ENCODE peak calls at places on chromosomes 13 and 19, in four cellular contexts. One of them, this sample, is unnamed.

GRCh38 chr19:51091895-51092873 is 9.5 kb upstream of the KLK14 start:
- DNase-seq in stimulated activated CD4-positive, alpha-beta T cell treated with anti-CD3 and anti-CD28 coated beads, Interleukin-12 subunit alpha, Interleukin-12 subunit beta, amount 100 ng/mL, for 24 hours: no peak
- DNase-seq in GDM1: no peak
- DNase-seq in CD8-positive, alpha-beta memory T cell: no peak
- DNase-seq in this sample: no peak

GRCh38 chr19:49890349-49891311 is 6.1 kb downstream of the IL4I1 start:
- DNase-seq in stimulated activated CD4-positive, alpha-beta T cell treated with anti-CD3 and anti-CD28 coated beads, Interleukin-12 subunit alpha, Interleukin-12 subunit beta, amount 100 ng/mL, for 24 hours: peak
- DNase-seq in CD8-positive, alpha-beta memory T cell: no peak
- DNase-seq in GDM1: no peak
- DNase-seq in this sample: no peak

GRCh38 chr19:3785464-3785937 is 680 bp downstream of the MATK start:
- DNase-seq in stimulated activated CD4-positive, alpha-beta T cell treated with anti-CD3 and anti-CD28 coated beads, Interleukin-12 subunit alpha, Interleukin-12 subunit beta, amount 100 ng/mL, for 24 hours: peak
- DNase-seq in GDM1: no peak
- DNase-seq in CD8-positive, alpha-beta memory T cell: peak
- DNase-seq in this sample: no peak

GRCh38 chr13:23750383-23751121 is 138.6 kb downstream of the MIPEP start:
- DNase-seq in CD8-positive, alpha-beta memory T cell: no peak
- DNase-seq in GDM1: no peak
- DNase-seq in stimulated activated CD4-positive, alpha-beta T cell treated with anti-CD3 and anti-CD28 coated beads, Interleukin-12 subunit alpha, Interleukin-12 subunit beta, amount 100 ng/mL, for 24 hours: no peak
- DNase-seq in this sample: no peak

GRCh38 chr19:1469200-1469935 is 9.6 kb downstream of the C19orf25 start:
- DNase-seq in CD8-positive, alpha-beta memory T cell: no peak
- DNase-seq in GDM1: no peak
- DNase-seq in stimulated activated CD4-positive, alpha-beta T cell treated with anti-CD3 and anti-CD28 coated beads, Interleukin-12 subunit alpha, Interleukin-12 subunit beta, amount 100 ng/mL, for 24 hours: no peak
- DNase-seq in this sample: no peak

GRCh38 chr19:49442793-49443365 is 1.6 kb upstream of the SLC17A7 start:
- DNase-seq in stimulated activated CD4-positive, alpha-beta T cell treated with anti-CD3 and anti-CD28 coated beads, Interleukin-12 subunit alpha, Interleukin-12 subunit beta, amount 100 ng/mL, for 24 hours: peak
- DNase-seq in CD8-positive, alpha-beta memory T cell: no peak
- DNase-seq in GDM1: peak
- DNase-seq in this sample: no peak

GRCh38 chr13:77306458-77306857 is 20.4 kb downstream of the MYCBP2 start:
- DNase-seq in stimulated activated CD4-positive, alpha-beta T cell treated with anti-CD3 and anti-CD28 coated beads, Interleukin-12 subunit alpha, Interleukin-12 subunit beta, amount 100 ng/mL, for 24 hours: no peak
- DNase-seq in GDM1: no peak
- DNase-seq in CD8-positive, alpha-beta memory T cell: no peak
- DNase-seq in this sample: no peak

GRCh38 chr19:13598098-13598497 is 91.8 kb upstream of the CACNA1A start:
- DNase-seq in GDM1: no peak
- DNase-seq in stimulated activated CD4-positive, alpha-beta T cell treated with anti-CD3 and anti-CD28 coated beads, Interleukin-12 subunit alpha, Interleukin-12 subunit beta, amount 100 ng/mL, for 24 hours: no peak
- DNase-seq in CD8-positive, alpha-beta memory T cell: no peak
- DNase-seq in this sample: no peak

GRCh38 chr19:35461050-35461449 is 13.0 kb downstream of the FFAR2 start:
- DNase-seq in GDM1: no peak
- DNase-seq in CD8-positive, alpha-beta memory T cell: no peak
- DNase-seq in stimulated activated CD4-positive, alpha-beta T cell treated with anti-CD3 and anti-CD28 coated beads, Interleukin-12 subunit alpha, Interleukin-12 subunit beta, amount 100 ng/mL, for 24 hours: no peak
- DNase-seq in this sample: no peak

GRCh38 chr13:48319458-48320395 is 16.2 kb downstream of the RB1 start:
- DNase-seq in stimulated activated CD4-positive, alpha-beta T cell treated with anti-CD3 and anti-CD28 coated beads, Interleukin-12 subunit alpha, Interleukin-12 subunit beta, amount 100 ng/mL, for 24 hours: no peak
- DNase-seq in CD8-positive, alpha-beta memory T cell: peak
- DNase-seq in GDM1: no peak
- DNase-seq in this sample: no peak

GRCh38 chr13:102369303-102369702 is 32.5 kb downstream of the FGF14 start:
- DNase-seq in stimulated activated CD4-positive, alpha-beta T cell treated with anti-CD3 and anti-CD28 coated beads, Interleukin-12 subunit alpha, Interleukin-12 subunit beta, amount 100 ng/mL, for 24 hours: no peak
- DNase-seq in GDM1: no peak
- DNase-seq in CD8-positive, alpha-beta memory T cell: no peak
- DNase-seq in this sample: no peak

GRCh38 chr19:6590458-6591319 is at the start of gene CD70:
- DNase-seq in CD8-positive, alpha-beta memory T cell: peak
- DNase-seq in GDM1: peak
- DNase-seq in stimulated activated CD4-positive, alpha-beta T cell treated with anti-CD3 and anti-CD28 coated beads, Interleukin-12 subunit alpha, Interleukin-12 subunit beta, amount 100 ng/mL, for 24 hours: peak
- DNase-seq in this sample: no peak